ENCODE peak calls at places on chromosomes 2 and 18, in seven cellular contexts. F, G, J, S, B, Y and I are unnamed samples.

GRCh38 chr2:241882090-241882625 is 12.6 kb downstream of the RTP5 start:
- DNase-seq in F (peak; percentile 72), G (no peak), J (no peak), S (peak; percentile 83), B (peak; percentile 71), Y (no peak), I (peak; percentile 67)

GRCh38 chr18:24964213-24964612 is 387.8 kb downstream of the ZNF521 start:
- DNase-seq in F (peak; percentile 60), G (peak; percentile 73), J (peak; percentile 74), S (peak; percentile 72), B (peak; percentile 71), Y (no peak), I (no peak)

GRCh38 chr2:133433455-133434451 is 134.5 kb downstream of the NCKAP5 start:
- DNase-seq in F (no peak), G (no peak), J (no peak), S (no peak), B (no peak), Y (no peak), I (no peak)

GRCh38 chr2:233023007-233023760 is 9.3 kb upstream of the NEU2 start:
- DNase-seq in F (no peak), G (no peak), J (no peak), S (no peak), B (no peak), Y (no peak), I (no peak)

GRCh38 chr2:240205348-240205747 is 64.9 kb upstream of the OTOS start:
- DNase-seq in F (no peak), G (peak; percentile 7), J (peak; percentile 46), S (peak; percentile 85), B (no peak), Y (no peak), I (peak; percentile 43)

GRCh38 chr2:53177342-53177741 is 590.3 kb upstream of the CHAC2 start:
- DNase-seq in F (no peak), G (no peak), J (no peak), S (no peak), B (no peak), Y (no peak), I (no peak)

GRCh38 chr2:237510502-237511217 is 23.6 kb downstream of the MLPH start:
- DNase-seq in F (no peak), G (no peak), J (no peak), S (no peak), B (no peak), Y (no peak), I (no peak)

GRCh38 chr2:120525056-120526046 is 179.4 kb downstream of the INHBB start:
- DNase-seq in F (no peak), G (no peak), J (no peak), S (peak; percentile 62), B (no peak), Y (peak; percentile 55), I (peak; percentile 95)

GRCh38 chr2:72415256-72415655 is 267.6 kb upstream of the CYP26B1 start:
- DNase-seq in F (no peak), G (no peak), J (no peak), S (no peak), B (no peak), Y (no peak), I (no peak)

GRCh38 chr18:12060182-12060870 is 33.3 kb upstream of the ANKRD62 start:
- DNase-seq in F (no peak), G (no peak), J (no peak), S (no peak), B (no peak), Y (no peak), I (no peak)

GRCh38 chr2:165114345-165114943 is 89.4 kb downstream of the SCN3A start:
- DNase-seq in F (no peak), G (peak; percentile 61), J (no peak), S (no peak), B (no peak), Y (peak; percentile 35), I (no peak)

GRCh38 chr18:29501952-29502351 is 1325.0 kb upstream of the CDH2 start:
- DNase-seq in F (no peak), G (no peak), J (no peak), S (no peak), B (no peak), Y (no peak), I (no peak)

GRCh38 chr2:169160926-169161481 is 91.6 kb downstream of the DHRS9 start:
- DNase-seq in F (no peak), G (no peak), J (no peak), S (no peak), B (no peak), Y (no peak), I (no peak)

GRCh38 chr18:11308499-11308898 is 159.1 kb upstream of the PIEZO2 start:
- DNase-seq in F (no peak), G (no peak), J (no peak), S (no peak), B (no peak), Y (no peak), I (no peak)

GRCh38 chr2:183207110-183207509 is 82.9 kb downstream of the NUP35 start:
- DNase-seq in F (no peak), G (peak; percentile 79), J (no peak), S (no peak), B (no peak), Y (no peak), I (no peak)

GRCh38 chr2:105397959-105398521 is 811 bp downstream of the FHL2 start:
- DNase-seq in F (no peak), G (peak; percentile 8), J (no peak), S (no peak), B (no peak), Y (no peak), I (no peak)

GRCh38 chr2:213429516-213429915 is 145.3 kb downstream of the SPAG16 start:
- DNase-seq in F (no peak), G (peak; percentile 53), J (no peak), S (no peak), B (no peak), Y (no peak), I (no peak)

GRCh38 chr2:54666741-54667639 is 56.5 kb upstream of the EML6 start:
- DNase-seq in F (no peak), G (no peak), J (no peak), S (no peak), B (no peak), Y (peak; percentile 63), I (peak; percentile 89)

GRCh38 chr2:70344195-70344594 is 42.3 kb upstream of the FAM136A start:
- DNase-seq in F (no peak), G (no peak), J (no peak), S (no peak), B (no peak), Y (no peak), I (no peak)

GRCh38 chr2:62663443-62663842 is 42.1 kb upstream of the EHBP1 start:
- DNase-seq in F (no peak), G (no peak), J (no peak), S (no peak), B (no peak), Y (peak; percentile 38), I (no peak)

GRCh38 chr18:60277855-60278480 is 94.6 kb downstream of the MC4R start:
- DNase-seq in F (no peak), G (no peak), J (no peak), S (no peak), B (no peak), Y (no peak), I (no peak)

GRCh38 chr2:144136297-144136696 is 383.6 kb downstream of the ZEB2 start:
- DNase-seq in F (no peak), G (no peak), J (no peak), S (no peak), B (no peak), Y (no peak), I (no peak)

GRCh38 chr18:74579704-74580103 is 18.0 kb upstream of the ZNF407 start:
- DNase-seq in F (no peak), G (peak; percentile 72), J (peak; percentile 47), S (no peak), B (no peak), Y (no peak), I (no peak)

GRCh38 chr2:222862068-222862914 is 1.5 kb downstream of the ACSL3 start:
- DNase-seq in F (peak; percentile 52), G (no peak), J (no peak), S (no peak), B (no peak), Y (peak; percentile 62), I (no peak)

GRCh38 chr2:101930019-101930418 is 61.7 kb upstream of the IL1R2 start:
- DNase-seq in F (no peak), G (no peak), J (no peak), S (no peak), B (no peak), Y (no peak), I (no peak)

GRCh38 chr2:190718652-190719526 is 70.0 kb downstream of the NAB1 start:
- DNase-seq in F (peak; percentile 19), G (peak; percentile 80), J (no peak), S (peak; percentile 59), B (peak; percentile 50), Y (peak; percentile 82), I (no peak)

GRCh38 chr2:45773909-45774308 is 122.4 kb downstream of the PRKCE start:
- DNase-seq in F (no peak), G (no peak), J (no peak), S (no peak), B (no peak), Y (no peak), I (no peak)

GRCh38 chr18:22489694-22490093 is 72.0 kb upstream of the CTAGE1 start:
- DNase-seq in F (peak; percentile 46), G (peak; percentile 36), J (no peak), S (no peak), B (no peak), Y (peak; percentile 75), I (no peak)
- H3K27me3 ChIP-seq in F (no peaks in the 10 kb centered on the region), G (no peaks in the 10 kb centered on the region), J (no peaks in the 10 kb centered on the region), S (no peaks in the 10 kb centered on the region), B (no peaks in the 10 kb centered on the region), Y (no peaks in the 10 kb centered on the region), I (no peaks in the 10 kb centered on the region)

DNA sequence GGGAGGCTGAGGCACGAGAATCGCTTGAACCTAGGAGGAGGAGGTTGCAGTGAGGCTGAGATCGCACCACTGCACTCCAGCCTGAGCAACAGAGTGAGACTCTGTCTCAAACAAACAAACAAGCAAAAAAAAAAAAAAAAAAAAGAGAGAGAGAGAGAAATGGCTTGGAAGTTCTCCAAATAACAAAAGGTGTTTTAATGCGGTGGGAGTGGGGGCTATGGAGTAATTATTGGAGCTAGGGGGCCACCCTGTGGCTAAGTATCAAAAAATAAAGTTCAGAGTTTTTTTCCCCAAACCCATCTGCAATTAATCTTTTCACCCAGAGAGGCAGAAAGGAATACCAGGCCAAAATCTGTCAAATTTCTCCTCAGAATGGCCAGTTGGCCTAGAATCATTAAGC is 23.0 kb upstream of the CEP68 start:
- DNase-seq in F (no peak), G (peak; percentile 47), J (no peak), S (no peak), B (no peak), Y (no peak), I (no peak)
- H3K27ac ChIP-seq in F (no peak overlapping the region), G (no peak overlapping the region), J (no peak overlapping the region), S (no peak overlapping the region), B (no peak overlapping the region), Y (no peak overlapping the region), I (no peak overlapping the region)

GRCh38 chr2:84923009-84923408 is 17.6 kb downstream of the TMSB10 start:
- DNase-seq in F (no peak), G (no peak), J (no peak), S (no peak), B (no peak), Y (no peak), I (no peak)
- H3K4me1 ChIP-seq in F (no peaks in the 10 kb centered on the region), G (no peaks in the 10 kb centered on the region), J (no peaks in the 10 kb centered on the region), S (peaks cover 3% of the 10 kb centered on the region), B (peaks cover 36% of the 10 kb centered on the region), Y (peaks cover 12% of the 10 kb centered on the region), I (peaks cover 12% of the 10 kb centered on the region)

DNA sequence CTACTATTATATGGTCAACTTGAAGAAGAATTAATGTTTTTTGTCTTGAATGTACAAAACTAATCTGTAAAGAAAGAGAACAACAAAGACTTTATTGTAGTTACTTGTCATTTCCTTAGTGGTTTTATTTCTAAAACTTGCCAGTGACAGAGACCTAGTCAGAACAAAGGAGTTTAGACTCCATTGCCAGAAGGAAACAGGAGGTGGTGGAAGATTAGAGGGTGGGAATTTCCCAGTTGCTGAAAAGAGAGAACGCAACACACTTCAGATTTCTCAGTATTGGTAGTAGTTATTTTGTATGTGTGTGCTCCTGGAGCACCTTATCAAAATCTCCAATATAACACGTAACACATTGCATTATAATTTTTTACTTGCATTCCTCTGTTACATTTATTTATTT is 81.4 kb downstream of the CDCA7 start:
- DNase-seq in F (no peak), G (no peak), J (no peak), S (no peak), B (no peak), Y (no peak), I (no peak)
- H3K27me3 ChIP-seq in F (no peaks in the 10 kb centered on the region), G (no peaks in the 10 kb centered on the region), J (no peaks in the 10 kb centered on the region), S (no peaks in the 10 kb centered on the region), B (no peaks in the 10 kb centered on the region), Y (no peaks in the 10 kb centered on the region), I (no peaks in the 10 kb centered on the region)